ENCODE peak calls at places on chromosomes 3 and 15, in five cellular contexts. R is body of pancreas; A is activated CD4-positive, alpha-beta memory T cell treated with anti-CD3 and anti-CD28 coated beads, Interleukin-2, amount 10 ng/mL, durations not matched to agents 7 days and 5 days; N is Panc1; C is OCI-LY7. P is an unnamed sample.

GRCh38 chr3:5095879-5096278 is 26.2 kb upstream of the ARL8B start:
- DNase-seq in R (no peak), A (no peak), N (no peak), C (no peak), P (no peak)

GRCh38 chr15:74620636-74621545 is 5.3 kb downstream of the CLK3 start:
- DNase-seq in R (peak), A (peak), N (peak), C (peak), P (peak)

GRCh38 chr3:59608356-59608755 is 558.5 kb upstream of the CFAP20DC start:
- DNase-seq in R (no peak), A (no peak), N (no peak), C (no peak), P (no peak)

GRCh38 chr15:74837482-74837881 is 5.5 kb downstream of the ULK3 start:
- DNase-seq in R (no peak), A (no peak), N (no peak), C (no peak), P (no peak)

GRCh38 chr3:76063019-76063418 is 277.7 kb upstream of the ZNF717 start:
- DNase-seq in R (no peak), A (no peak), N (no peak), C (no peak), P (no peak)

GRCh38 chr3:11774296-11774877 is 72.3 kb downstream of the TAMM41 start:
- DNase-seq in R (peak), A (no peak), N (no peak), C (peak), P (no peak)

GRCh38 chr15:100116416-100117190 is 225.2 kb downstream of the ADAMTS17 start:
- DNase-seq in R (no peak), A (no peak), N (no peak), C (peak), P (no peak)

GRCh38 chr3:57151021-57151449 is 14.1 kb downstream of the IL17RD start:
- DNase-seq in R (no peak), A (no peak), N (no peak), C (no peak), P (no peak)

GRCh38 chr3:25573386-25574171 is 91.1 kb downstream of the TOP2B start:
- DNase-seq in R (no peak), A (no peak), N (no peak), C (no peak), P (no peak)

GRCh38 chr15:71329041-71329440 is 213.8 kb downstream of the THSD4 start:
- DNase-seq in R (no peak), A (no peak), N (no peak), C (no peak), P (no peak)

GRCh38 chr3:155553800-155554199 is 191.1 kb downstream of the PLCH1 start:
- DNase-seq in R (no peak), A (no peak), N (no peak), C (peak), P (no peak)

P was measured in activated effector memory CD4-positive, alpha-beta T cell treated with anti-CD3 and anti-CD28 coated beads, Interleukin-2, amount 50 U/mL, for 16 hours.